ENCODE peak calls at places on chromosome 13, in six cellular contexts. B, L, V, W, M and I are unnamed samples.

GRCh38 chr13:25945596-25945995 is 106.2 kb downstream of the SHISA2 start:
- DNase-seq in B (no peak), L (no peak), V (no peak), W (no peak), M (no peak), I (no peak)

GRCh38 chr13:50798923-50799322 is 44.6 kb downstream of the DLEU7 start:
- DNase-seq in B (no peak), L (no peak), V (peak; percentile 40), W (peak; percentile 75), M (peak; percentile 71), I (no peak)

GRCh38 chr13:109208522-109208921 is 577.9 kb downstream of the IRS2 start:
- DNase-seq in B (no peak), L (no peak), V (no peak), W (peak; percentile 44), M (no peak), I (no peak)

GRCh38 chr13:114112826-114113322 is 19.5 kb downstream of the RASA3 start:
- DNase-seq in B (no peak), L (no peak), V (no peak), W (no peak), M (peak; percentile 42), I (no peak)

GRCh38 chr13:78657699-78658629 is 991 bp downstream of the OBI1 start:
- DNase-seq in B (no peak), L (peak; percentile 29), V (peak; percentile 38), W (peak; percentile 31), M (peak; percentile 33), I (peak; percentile 43)

GRCh38 chr13:37681295-37682032 is 82.9 kb upstream of the POSTN start:
- DNase-seq in B (no peak), L (peak; percentile 97), V (peak; percentile 46), W (peak; percentile 73), M (no peak), I (no peak)

GRCh38 chr13:84567848-84568247 is 685.6 kb upstream of the SLITRK1 start:
- DNase-seq in B (no peak), L (no peak), V (no peak), W (no peak), M (peak; percentile 10), I (no peak)

GRCh38 chr13:45674908-45675307 is 27.2 kb upstream of the CBY2 start:
- DNase-seq in B (no peak), L (peak; percentile 20), V (peak; percentile 86), W (peak; percentile 73), M (no peak), I (no peak)

GRCh38 chr13:23799945-23800344 is 89.3 kb downstream of the MIPEP start:
- DNase-seq in B (peak; percentile 37), L (peak; percentile 74), V (no peak), W (peak; percentile 67), M (no peak), I (peak; percentile 55)

GRCh38 chr13:112331675-112332074 is 44.5 kb upstream of the SPACA7 start:
- DNase-seq in B (no peak), L (no peak), V (no peak), W (no peak), M (no peak), I (no peak)

GRCh38 chr13:95087746-95088305 is 213.4 kb downstream of the ABCC4 start:
- DNase-seq in B (no peak), L (peak; percentile 45), V (peak; percentile 69), W (peak; percentile 47), M (peak; percentile 21), I (no peak)

GRCh38 chr13:98315902-98316301 is 138.8 kb upstream of the RNF113B start:
- DNase-seq in B (no peak), L (no peak), V (no peak), W (no peak), M (no peak), I (no peak)

GRCh38 chr13:25171517-25172302 is at the start of gene AMER2:
- DNase-seq in B (peak; percentile 65), L (peak; percentile 17), V (no peak), W (peak; percentile 47), M (no peak), I (peak; percentile 62)

GRCh38 chr13:71517004-71517403 is 350.0 kb downstream of the DACH1 start:
- DNase-seq in B (no peak), L (peak; percentile 49), V (peak; percentile 37), W (peak; percentile 35), M (no peak), I (no peak)
- TF ChIP-seq CTCF in B (no peak), L (no peak), V (no peak), W (no peak), M (no peak), I (no peak)

DNA sequence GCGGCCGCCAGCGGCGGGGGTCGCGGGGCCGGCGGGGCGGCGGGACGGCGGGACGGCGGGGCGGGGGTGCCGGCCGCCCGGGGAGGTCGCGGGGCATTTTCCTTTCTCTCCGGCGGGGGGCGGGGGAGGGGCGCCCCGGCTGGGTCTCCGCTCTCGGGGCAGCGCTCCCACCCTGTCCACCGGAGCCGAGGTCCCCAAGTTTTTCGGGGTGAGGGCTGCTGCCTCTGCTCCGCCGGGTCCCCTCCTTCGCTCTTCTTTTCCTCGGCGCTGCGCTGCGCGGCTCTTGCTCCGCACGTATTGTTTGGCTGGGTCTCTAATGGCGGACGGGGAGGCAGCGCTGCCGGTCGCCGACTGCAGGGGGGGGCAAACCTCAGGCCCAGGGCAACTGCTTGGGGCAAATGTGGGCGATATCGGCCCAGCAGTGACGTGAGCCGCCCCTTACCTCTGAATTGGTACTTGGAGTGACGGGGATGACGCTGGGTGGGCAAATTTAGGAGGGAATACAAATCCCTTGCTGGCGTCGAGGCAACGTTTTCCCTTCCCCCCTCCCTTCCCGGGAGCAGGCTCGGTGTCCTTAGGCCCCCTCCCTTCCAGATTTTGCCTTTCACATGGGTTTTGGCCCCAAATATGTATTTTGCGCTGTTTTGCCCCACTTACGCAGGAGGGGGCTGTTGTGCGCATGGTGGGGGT is 759 bp downstream of the ZMYM2 start:
- DNase-seq in B (peak; percentile 77), L (peak; percentile 57), V (peak; percentile 27), W (peak; percentile 77), M (peak; percentile 80), I (peak; percentile 60)
- TF ChIP-seq CTCF in B (peak; percentile 26), L (no peak), V (no peak), W (peak; percentile 1), M (no peak), I (peak; percentile 21)

GRCh38 chr13:40668335-40668734 is 1.9 kb upstream of the FOXO1 start:
- DNase-seq in B (no peak), L (no peak), V (no peak), W (peak; percentile 25), M (peak; percentile 22), I (peak; percentile 79)
- TF ChIP-seq CTCF in B (peak; percentile 89), L (peak; percentile 52), V (no peak), W (peak; percentile 12), M (no peak), I (peak; percentile 76)

DNA sequence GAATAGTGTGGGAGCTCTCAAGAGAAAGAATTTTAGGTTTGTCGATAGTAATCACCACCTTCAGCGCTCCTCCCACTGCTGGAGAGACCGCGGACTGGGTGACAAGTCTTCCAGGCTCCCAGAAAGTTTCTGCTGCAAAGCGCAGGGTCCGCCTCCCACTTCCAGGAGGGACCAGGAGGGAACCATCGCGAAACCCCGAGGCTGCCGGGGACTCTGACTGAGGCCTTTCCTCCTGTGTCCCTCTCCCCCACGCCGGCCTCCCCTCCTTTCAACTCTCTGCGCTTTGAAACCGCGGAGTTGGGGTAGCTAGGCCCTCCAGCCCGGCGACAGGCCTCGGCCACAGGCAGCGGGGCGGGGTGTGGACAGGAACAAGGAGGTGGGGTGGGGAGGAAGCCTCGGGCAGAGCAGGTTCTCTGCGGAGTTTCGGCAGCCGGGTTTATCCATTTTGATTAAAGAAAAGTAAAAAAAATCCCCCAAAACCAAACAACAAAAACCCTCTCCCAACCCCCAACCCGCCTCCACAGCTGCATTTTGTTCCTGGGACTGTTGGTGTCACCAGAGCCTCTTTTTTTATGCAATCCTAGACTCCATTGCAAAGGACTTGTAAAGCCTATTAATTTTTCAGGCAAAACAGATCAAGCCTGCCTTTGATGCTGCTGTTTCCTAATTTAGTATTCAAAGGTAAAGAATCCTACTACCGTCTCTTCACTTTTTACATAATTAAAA is 157.2 kb downstream of the TM9SF2 start:
- DNase-seq in B (peak; percentile 56), L (peak; percentile 49), V (peak; percentile 6), W (peak; percentile 72), M (peak; percentile 46), I (peak; percentile 48)
- TF ChIP-seq CTCF in B (peak; percentile 55), L (no peak), V (peak; percentile 28), W (peak; percentile 33), M (peak; percentile 15), I (peak; percentile 21)